ENCODE peak calls at places on chromosomes 7 and 10, in five cellular contexts. M, A, H, I and L are unnamed samples.

GRCh38 chr10:117334921-117335320 is 40.3 kb downstream of the PDZD8 start:
- DNase-seq in H (no peak), M (no peak), I (no peak), A (no peak), L (no peak)

GRCh38 chr7:5422324-5423271 is 1.0 kb downstream of the TNRC18 start:
- DNase-seq in I (no peak), A (no peak), H (no peak), M (peak), L (no peak)

GRCh38 chr10:80454526-80455460 is 683 bp downstream of the TSPAN14 start:
- DNase-seq in A (no peak), M (peak), H (no peak), I (no peak), L (no peak)

GRCh38 chr7:44068054-44068453 is 2.7 kb upstream of the PGAM2 start:
- DNase-seq in M (peak), A (no peak), H (no peak), I (peak), L (no peak)

GRCh38 chr10:30270247-30270646 is 78.8 kb downstream of the MTPAP start:
- DNase-seq in A (no peak), M (no peak), H (no peak), I (no peak), L (no peak)

GRCh38 chr7:31811650-31812461 is 124.8 kb downstream of the PPP1R17 start:
- DNase-seq in H (no peak), M (no peak), A (no peak), I (no peak), L (no peak)

GRCh38 chr7:42986781-42987248 is 54.6 kb downstream of the MRPL32 start:
- DNase-seq in M (no peak), I (no peak), H (no peak), A (no peak), L (no peak)

GRCh38 chr7:17996040-17996439 is 31.6 kb downstream of the PRPS1L1 start:
- DNase-seq in H (no peak), A (no peak), I (no peak), M (no peak), L (no peak)

GRCh38 chr10:75335191-75335590 is 66.4 kb downstream of the ZNF503 start:
- DNase-seq in H (no peak), A (no peak), M (peak), I (no peak), L (no peak)

GRCh38 chr7:30971440-30971839 is 7.7 kb downstream of the GHRHR start:
- DNase-seq in M (no peak), A (no peak), I (no peak), H (no peak), L (no peak)

GRCh38 chr7:109246330-109247077 is 676.8 kb downstream of the DNAJB9 start:
- DNase-seq in M (no peak), I (no peak), A (no peak), H (no peak), L (no peak)

GRCh38 chr7:42831051-42831952 is 80.6 kb downstream of the C7orf25 start:
- DNase-seq in M (no peak), H (no peak), A (no peak), I (no peak), L (no peak)

GRCh38 chr7:158192184-158192835 is 395.3 kb downstream of the PTPRN2 start:
- DNase-seq in I (no peak), A (no peak), M (no peak), H (no peak), L (no peak)

GRCh38 chr7:680411-681127 is 45.9 kb upstream of the DNAAF5 start:
- DNase-seq in H (no peak), I (no peak), A (no peak), M (no peak), L (no peak)

GRCh38 chr7:15489383-15489782 is 72.4 kb downstream of the AGMO start:
- DNase-seq in A (no peak), H (no peak), I (no peak), M (no peak), L (no peak)

GRCh38 chr10:116765549-116766162 is 23.3 kb upstream of the HSPA12A start:
- DNase-seq in M (no peak), I (no peak), A (no peak), H (no peak), L (no peak)

GRCh38 chr10:71587941-71588573 is 131.5 kb downstream of the C10orf105 start:
- DNase-seq in A (no peak), H (no peak), M (no peak), I (no peak), L (no peak)

GRCh38 chr7:28804990-28805389 is 153.1 kb downstream of the TRIL start:
- DNase-seq in H (no peak), A (no peak), M (no peak), I (no peak), L (no peak)

GRCh38 chr7:77393261-77393660 is 22.9 kb downstream of the GSAP start:
- DNase-seq in A (no peak), I (no peak), H (no peak), M (no peak), L (no peak)

GRCh38 chr10:94133239-94133638 is 139.5 kb downstream of the PLCE1 start:
- DNase-seq in M (no peak), I (no peak), A (no peak), H (no peak), L (no peak)

GRCh38 chr7:1579481-1580421 is 9.9 kb upstream of the PSMG3 start:
- DNase-seq in A (peak), M (peak), I (peak), H (peak), L (peak)

GRCh38 chr10:34699904-34700303 is 115.2 kb downstream of the PARD3 start:
- DNase-seq in A (no peak), I (no peak), H (no peak), M (no peak), L (no peak)